ENCODE peak calls at places on chromosomes 1 and 21, in nine cellular contexts. One of them, this sample, is unnamed.

GRCh38 chr21:25735895-25736597 is 1.3 kb downstream of the GABPA start:
- DNase-seq in astrocyte of the spinal cord: peak
- DNase-seq in Calu3: no peak
- DNase-seq in AG09319: no peak
- DNase-seq in HFF-Myc: no peak
- DNase-seq in cardiac fibroblast: peak
- DNase-seq in choroid plexus epithelial cell: peak
- DNase-seq in BJ: no peak
- DNase-seq in tibial artery: no peak
- DNase-seq in this sample: no peak

GRCh38 chr1:39564340-39564739 is 12.2 kb downstream of the PABPC4 start:
- DNase-seq in astrocyte of the spinal cord: no peak
- DNase-seq in Calu3: no peak
- DNase-seq in AG09319: no peak
- DNase-seq in HFF-Myc: no peak
- DNase-seq in cardiac fibroblast: no peak
- DNase-seq in choroid plexus epithelial cell: no peak
- DNase-seq in BJ: no peak
- DNase-seq in tibial artery: no peak
- DNase-seq in this sample: no peak

GRCh38 chr1:169680377-169681019 is 30.9 kb downstream of the SELL start:
- DNase-seq in astrocyte of the spinal cord: no peak
- DNase-seq in Calu3: no peak
- DNase-seq in AG09319: no peak
- DNase-seq in HFF-Myc: no peak
- DNase-seq in cardiac fibroblast: no peak
- DNase-seq in choroid plexus epithelial cell: no peak
- DNase-seq in BJ: no peak
- DNase-seq in tibial artery: no peak
- DNase-seq in this sample: no peak

GRCh38 chr21:36065497-36066036 is 4.3 kb upstream of the CBR1 start:
- DNase-seq in astrocyte of the spinal cord: peak
- DNase-seq in Calu3: no peak
- DNase-seq in AG09319: no peak
- DNase-seq in HFF-Myc: peak
- DNase-seq in cardiac fibroblast: peak
- DNase-seq in choroid plexus epithelial cell: peak
- DNase-seq in BJ: no peak
- DNase-seq in tibial artery: no peak
- DNase-seq in this sample: no peak

GRCh38 chr1:156508205-156508954 is 7.8 kb upstream of the MEF2D start:
- DNase-seq in astrocyte of the spinal cord: peak
- DNase-seq in Calu3: peak
- DNase-seq in AG09319: peak
- DNase-seq in HFF-Myc: no peak
- DNase-seq in cardiac fibroblast: peak
- DNase-seq in choroid plexus epithelial cell: peak
- DNase-seq in BJ: no peak
- DNase-seq in tibial artery: peak
- DNase-seq in this sample: no peak

GRCh38 chr1:230822092-230822581 is 46.2 kb downstream of the C1orf198 start:
- DNase-seq in astrocyte of the spinal cord: no peak
- DNase-seq in Calu3: no peak
- DNase-seq in AG09319: peak
- DNase-seq in HFF-Myc: peak
- DNase-seq in cardiac fibroblast: no peak
- DNase-seq in choroid plexus epithelial cell: no peak
- DNase-seq in BJ: peak
- DNase-seq in tibial artery: peak
- DNase-seq in this sample: no peak

GRCh38 chr21:42223826-42224575 is 5.1 kb downstream of the ABCG1 start:
- DNase-seq in astrocyte of the spinal cord: no peak
- DNase-seq in Calu3: no peak
- DNase-seq in AG09319: no peak
- DNase-seq in HFF-Myc: no peak
- DNase-seq in cardiac fibroblast: no peak
- DNase-seq in choroid plexus epithelial cell: no peak
- DNase-seq in BJ: no peak
- DNase-seq in tibial artery: no peak
- DNase-seq in this sample: no peak

GRCh38 chr21:25640671-25641292 is 1.7 kb downstream of the JAM2 start:
- DNase-seq in astrocyte of the spinal cord: no peak
- DNase-seq in Calu3: no peak
- DNase-seq in AG09319: no peak
- DNase-seq in HFF-Myc: no peak
- DNase-seq in cardiac fibroblast: no peak
- DNase-seq in choroid plexus epithelial cell: no peak
- DNase-seq in BJ: no peak
- DNase-seq in tibial artery: no peak
- DNase-seq in this sample: no peak

GRCh38 chr21:34511787-34512451 is at the start of gene KCNE1:
- DNase-seq in astrocyte of the spinal cord: no peak
- DNase-seq in Calu3: no peak
- DNase-seq in AG09319: no peak
- DNase-seq in HFF-Myc: no peak
- DNase-seq in cardiac fibroblast: peak
- DNase-seq in choroid plexus epithelial cell: peak
- DNase-seq in BJ: no peak
- DNase-seq in tibial artery: peak
- DNase-seq in this sample: no peak

GRCh38 chr1:57131701-57132394 is 166.0 kb upstream of the C8B start:
- DNase-seq in astrocyte of the spinal cord: peak
- DNase-seq in Calu3: no peak
- DNase-seq in AG09319: no peak
- DNase-seq in HFF-Myc: no peak
- DNase-seq in cardiac fibroblast: no peak
- DNase-seq in choroid plexus epithelial cell: peak
- DNase-seq in BJ: no peak
- DNase-seq in tibial artery: no peak
- DNase-seq in this sample: no peak

GRCh38 chr1:117682372-117682771 is 76.5 kb downstream of the TENT5C start:
- DNase-seq in astrocyte of the spinal cord: no peak
- DNase-seq in Calu3: no peak
- DNase-seq in AG09319: no peak
- DNase-seq in HFF-Myc: no peak
- DNase-seq in cardiac fibroblast: no peak
- DNase-seq in choroid plexus epithelial cell: no peak
- DNase-seq in BJ: no peak
- DNase-seq in tibial artery: no peak
- DNase-seq in this sample: no peak

GRCh38 chr1:10210841-10211804 is 753 bp downstream of the KIF1B start:
- DNase-seq in astrocyte of the spinal cord: peak
- DNase-seq in Calu3: peak
- DNase-seq in AG09319: peak
- DNase-seq in HFF-Myc: no peak
- DNase-seq in cardiac fibroblast: peak
- DNase-seq in choroid plexus epithelial cell: peak
- DNase-seq in BJ: peak
- DNase-seq in tibial artery: peak
- DNase-seq in this sample: peak

GRCh38 chr1:148315081-148315811 is 163.2 kb upstream of the NBPF11 start:
- DNase-seq in astrocyte of the spinal cord: peak
- DNase-seq in Calu3: no peak
- DNase-seq in AG09319: no peak
- DNase-seq in HFF-Myc: no peak
- DNase-seq in cardiac fibroblast: peak
- DNase-seq in choroid plexus epithelial cell: peak
- DNase-seq in BJ: no peak
- DNase-seq in tibial artery: no peak
- DNase-seq in this sample: no peak

GRCh38 chr1:101089608-101090007 is 64.0 kb upstream of the DPH5 start:
- DNase-seq in astrocyte of the spinal cord: no peak
- DNase-seq in Calu3: no peak
- DNase-seq in AG09319: no peak
- DNase-seq in HFF-Myc: no peak
- DNase-seq in cardiac fibroblast: no peak
- DNase-seq in choroid plexus epithelial cell: no peak
- DNase-seq in BJ: no peak
- DNase-seq in tibial artery: no peak
- DNase-seq in this sample: no peak

GRCh38 chr1:2209400-2210083 is 15.0 kb upstream of the FAAP20 start:
- DNase-seq in astrocyte of the spinal cord: no peak
- DNase-seq in Calu3: no peak
- DNase-seq in AG09319: no peak
- DNase-seq in HFF-Myc: no peak
- DNase-seq in cardiac fibroblast: no peak
- DNase-seq in choroid plexus epithelial cell: peak
- DNase-seq in BJ: no peak
- DNase-seq in tibial artery: no peak
- DNase-seq in this sample: no peak

GRCh38 chr1:165630629-165631402 is at the start of gene MGST3:
- DNase-seq in astrocyte of the spinal cord: peak
- DNase-seq in Calu3: peak
- DNase-seq in AG09319: peak
- DNase-seq in HFF-Myc: peak
- DNase-seq in cardiac fibroblast: peak
- DNase-seq in choroid plexus epithelial cell: peak
- DNase-seq in BJ: peak
- DNase-seq in tibial artery: peak
- DNase-seq in this sample: peak

GRCh38 chr1:165629848-165630628 is 996 bp upstream of the MGST3 start:
- DNase-seq in astrocyte of the spinal cord: no peak
- DNase-seq in Calu3: no peak
- DNase-seq in AG09319: no peak
- DNase-seq in HFF-Myc: no peak
- DNase-seq in cardiac fibroblast: no peak
- DNase-seq in choroid plexus epithelial cell: no peak
- DNase-seq in BJ: no peak
- DNase-seq in tibial artery: no peak
- DNase-seq in this sample: no peak

GRCh38 chr1:165632491-165632890 is 1.5 kb downstream of the MGST3 start:
- DNase-seq in astrocyte of the spinal cord: no peak
- DNase-seq in Calu3: no peak
- DNase-seq in AG09319: no peak
- DNase-seq in HFF-Myc: no peak
- DNase-seq in cardiac fibroblast: peak
- DNase-seq in choroid plexus epithelial cell: no peak
- DNase-seq in BJ: no peak
- DNase-seq in tibial artery: no peak
- DNase-seq in this sample: no peak

GRCh38 chr1:165632152-165632469 is 1.1 kb downstream of the MGST3 start:
- DNase-seq in astrocyte of the spinal cord: no peak
- DNase-seq in Calu3: no peak
- DNase-seq in AG09319: no peak
- DNase-seq in HFF-Myc: no peak
- DNase-seq in cardiac fibroblast: no peak
- DNase-seq in choroid plexus epithelial cell: no peak
- DNase-seq in BJ: no peak
- DNase-seq in tibial artery: no peak
- DNase-seq in this sample: no peak

DNA sequence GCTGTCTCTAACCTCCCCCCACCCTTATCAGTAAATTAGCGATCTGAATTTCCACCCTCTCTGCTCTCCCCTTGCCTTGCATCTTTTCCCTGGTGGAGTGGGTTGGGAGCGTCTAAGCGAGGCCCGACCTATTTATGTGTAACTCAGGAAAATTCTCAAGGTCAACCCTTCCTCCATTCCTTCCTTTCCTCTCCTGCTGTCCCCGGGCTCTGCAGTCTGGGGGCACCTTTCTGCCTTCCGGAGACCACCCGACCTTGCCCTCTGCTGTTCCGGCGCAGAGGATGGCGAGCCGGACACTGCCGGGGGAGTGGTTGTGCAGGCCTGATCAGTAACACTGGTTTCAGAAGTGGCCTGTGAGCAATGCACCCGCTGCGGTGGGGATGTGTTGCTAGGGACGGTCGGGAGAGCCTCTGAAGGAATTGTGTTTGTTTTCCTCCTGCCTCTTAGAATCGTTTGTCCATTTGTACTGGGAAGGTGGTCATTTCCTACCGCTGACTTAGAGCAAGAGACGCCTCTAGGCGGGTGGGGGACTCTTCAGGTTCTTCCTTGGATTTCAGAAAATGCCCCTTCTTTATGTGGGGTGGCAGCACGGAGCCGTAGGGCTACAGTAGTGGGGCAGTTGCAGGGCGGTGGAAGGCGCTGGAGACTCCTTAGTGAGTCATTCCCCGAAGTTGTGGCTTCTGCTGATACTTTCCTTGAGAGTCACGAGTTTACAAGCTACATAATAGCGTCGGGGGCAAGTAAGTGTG is 543 bp downstream of the MGST3 start:
- DNase-seq in astrocyte of the spinal cord: peak
- DNase-seq in Calu3: peak
- DNase-seq in AG09319: peak
- DNase-seq in HFF-Myc: peak
- DNase-seq in cardiac fibroblast: peak
- DNase-seq in choroid plexus epithelial cell: peak
- DNase-seq in BJ: peak
- DNase-seq in tibial artery: peak
- DNase-seq in this sample: peak
- TF ChIP-seq CTCF in astrocyte of the spinal cord: peak
- TF ChIP-seq CTCF in Calu3: no peak
- TF ChIP-seq CTCF in AG09319: peak
- TF ChIP-seq CTCF in HFF-Myc: no peak
- TF ChIP-seq CTCF in cardiac fibroblast: peak
- TF ChIP-seq CTCF in choroid plexus epithelial cell: peak
- TF ChIP-seq CTCF in BJ: peak
- TF ChIP-seq CTCF in tibial artery: no peak
- TF ChIP-seq CTCF in this sample: peak

GRCh38 chr1:232136136-232136535 is 493.8 kb downstream of the SIPA1L2 start:
- DNase-seq in astrocyte of the spinal cord: no peak
- DNase-seq in Calu3: no peak
- DNase-seq in AG09319: no peak
- DNase-seq in HFF-Myc: no peak
- DNase-seq in cardiac fibroblast: no peak
- DNase-seq in choroid plexus epithelial cell: no peak
- DNase-seq in BJ: no peak
- DNase-seq in tibial artery: no peak
- DNase-seq in this sample: no peak
- TF ChIP-seq CTCF in astrocyte of the spinal cord: no peak
- TF ChIP-seq CTCF in Calu3: no peak
- TF ChIP-seq CTCF in AG09319: no peak
- TF ChIP-seq CTCF in HFF-Myc: no peak
- TF ChIP-seq CTCF in cardiac fibroblast: no peak
- TF ChIP-seq CTCF in choroid plexus epithelial cell: no peak
- TF ChIP-seq CTCF in BJ: no peak
- TF ChIP-seq CTCF in tibial artery: no peak
- TF ChIP-seq CTCF in this sample: no peak

DNA sequence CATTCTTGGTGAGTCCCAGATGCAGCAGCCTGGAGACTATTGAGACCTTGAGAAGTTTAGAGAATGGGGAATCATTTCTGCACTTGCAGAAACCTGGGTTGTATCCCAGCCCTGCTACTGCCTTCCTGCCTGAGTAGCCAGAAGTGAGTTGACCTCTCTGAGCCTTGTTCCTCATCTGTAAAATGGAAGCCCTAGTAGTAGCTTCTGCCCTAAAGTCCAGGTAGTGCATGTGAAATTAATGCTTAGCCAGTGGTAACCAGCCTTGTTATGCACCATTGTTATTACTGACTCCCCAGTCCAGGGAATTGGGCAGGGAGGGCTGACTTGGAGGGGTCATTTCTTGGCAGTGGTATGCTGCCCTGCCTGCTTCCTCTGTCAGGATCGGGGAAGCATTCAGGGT is 5.6 kb downstream of the SESN2 start:
- DNase-seq in astrocyte of the spinal cord: no peak
- DNase-seq in Calu3: no peak
- DNase-seq in AG09319: no peak
- DNase-seq in HFF-Myc: no peak
- DNase-seq in cardiac fibroblast: no peak
- DNase-seq in choroid plexus epithelial cell: no peak
- DNase-seq in BJ: no peak
- DNase-seq in tibial artery: no peak
- DNase-seq in this sample: no peak
- TF ChIP-seq CTCF in astrocyte of the spinal cord: no peak
- TF ChIP-seq CTCF in Calu3: no peak
- TF ChIP-seq CTCF in AG09319: no peak
- TF ChIP-seq CTCF in HFF-Myc: no peak
- TF ChIP-seq CTCF in cardiac fibroblast: no peak
- TF ChIP-seq CTCF in choroid plexus epithelial cell: no peak
- TF ChIP-seq CTCF in BJ: no peak
- TF ChIP-seq CTCF in tibial artery: no peak
- TF ChIP-seq CTCF in this sample: no peak

GRCh38 chr1:27005648-27006496 is 6.8 kb downstream of the TENT5B start:
- DNase-seq in astrocyte of the spinal cord: no peak
- DNase-seq in Calu3: peak
- DNase-seq in AG09319: no peak
- DNase-seq in HFF-Myc: no peak
- DNase-seq in cardiac fibroblast: no peak
- DNase-seq in choroid plexus epithelial cell: no peak
- DNase-seq in BJ: no peak
- DNase-seq in tibial artery: no peak
- DNase-seq in this sample: no peak
- TF ChIP-seq CTCF in astrocyte of the spinal cord: no peak
- TF ChIP-seq CTCF in Calu3: no peak
- TF ChIP-seq CTCF in AG09319: no peak
- TF ChIP-seq CTCF in HFF-Myc: no peak
- TF ChIP-seq CTCF in cardiac fibroblast: no peak
- TF ChIP-seq CTCF in choroid plexus epithelial cell: no peak
- TF ChIP-seq CTCF in BJ: no peak
- TF ChIP-seq CTCF in tibial artery: no peak
- TF ChIP-seq CTCF in this sample: no peak

This sample was measured in kidney epithelial cell.